ENCODE peak calls at places on chromosomes 5 and 9, in four cellular contexts. One of them, this sample, is unnamed.
A peak's percentile ranks its signal among the peaks of the same experiment; 100 is the strongest.

GRCh38 chr9:38422555-38423245 is 1.6 kb downstream of the IGFBPL1 start:
- DNase-seq in lower lobe of right lung: no peak
- DNase-seq in foreskin keratinocyte: no peak
- DNase-seq in stomach: no peak
- DNase-seq in this sample: no peak

GRCh38 chr9:110807956-110808598 is 139.5 kb downstream of the MUSK start:
- DNase-seq in lower lobe of right lung: no peak
- DNase-seq in foreskin keratinocyte: no peak
- DNase-seq in stomach: no peak
- DNase-seq in this sample: no peak

GRCh38 chr9:125428060-125428481 is 166.4 kb downstream of the GAPVD1 start:
- DNase-seq in lower lobe of right lung: no peak
- DNase-seq in foreskin keratinocyte: no peak
- DNase-seq in stomach: peak; percentile 36
- DNase-seq in this sample: no peak

GRCh38 chr9:16062542-16063240 is 509.8 kb downstream of the CCDC171 start:
- DNase-seq in lower lobe of right lung: no peak
- DNase-seq in foreskin keratinocyte: peak; percentile 99
- DNase-seq in stomach: no peak
- DNase-seq in this sample: peak; percentile 96

GRCh38 chr9:127418037-127418471 is 6.1 kb upstream of the ZNF79 start:
- DNase-seq in lower lobe of right lung: no peak
- DNase-seq in foreskin keratinocyte: no peak
- DNase-seq in stomach: no peak
- DNase-seq in this sample: no peak

GRCh38 chr5:64958757-64959391 is 190.1 kb downstream of the CWC27 start:
- DNase-seq in lower lobe of right lung: no peak
- DNase-seq in foreskin keratinocyte: no peak
- DNase-seq in stomach: no peak
- DNase-seq in this sample: peak; percentile 14

GRCh38 chr5:170233358-170233892 is 640 bp downstream of the C5orf58 start:
- DNase-seq in lower lobe of right lung: no peak
- DNase-seq in foreskin keratinocyte: no peak
- DNase-seq in stomach: no peak
- DNase-seq in this sample: no peak

GRCh38 chr5:73938280-73938937 is 312.4 kb downstream of the ARHGEF28 start:
- DNase-seq in lower lobe of right lung: no peak
- DNase-seq in foreskin keratinocyte: peak; percentile 91
- DNase-seq in stomach: no peak
- DNase-seq in this sample: peak; percentile 95

GRCh38 chr9:33992622-33993021 is 56.1 kb downstream of the UBAP2 start:
- DNase-seq in lower lobe of right lung: no peak
- DNase-seq in foreskin keratinocyte: no peak
- DNase-seq in stomach: no peak
- DNase-seq in this sample: no peak

GRCh38 chr5:87909382-87909781 is 359.3 kb downstream of the TMEM161B start:
- DNase-seq in lower lobe of right lung: no peak
- DNase-seq in foreskin keratinocyte: no peak
- DNase-seq in stomach: no peak
- DNase-seq in this sample: no peak

GRCh38 chr5:84162695-84163094 is 222.0 kb downstream of the EDIL3 start:
- DNase-seq in lower lobe of right lung: no peak
- DNase-seq in foreskin keratinocyte: no peak
- DNase-seq in stomach: no peak
- DNase-seq in this sample: no peak

GRCh38 chr5:174185506-174185905 is 140.0 kb downstream of the NSG2 start:
- DNase-seq in lower lobe of right lung: no peak
- DNase-seq in foreskin keratinocyte: no peak
- DNase-seq in stomach: no peak
- DNase-seq in this sample: no peak

GRCh38 chr5:32231929-32232328 is 57.8 kb upstream of the GOLPH3 start:
- DNase-seq in lower lobe of right lung: no peak
- DNase-seq in foreskin keratinocyte: no peak
- DNase-seq in stomach: no peak
- DNase-seq in this sample: no peak

GRCh38 chr5:154830219-154830595 is 20.2 kb downstream of the FAXDC2 start:
- DNase-seq in lower lobe of right lung: no peak
- DNase-seq in foreskin keratinocyte: no peak
- DNase-seq in stomach: no peak
- DNase-seq in this sample: no peak

GRCh38 chr5:6525910-6526309 is 77.3 kb downstream of the UBE2QL1 start:
- DNase-seq in lower lobe of right lung: no peak
- DNase-seq in foreskin keratinocyte: no peak
- DNase-seq in stomach: peak; percentile 54
- DNase-seq in this sample: no peak

GRCh38 chr9:91071185-91071990 is 269.8 kb downstream of the SYK start:
- DNase-seq in lower lobe of right lung: no peak
- DNase-seq in foreskin keratinocyte: peak; percentile 34
- DNase-seq in stomach: no peak
- DNase-seq in this sample: peak; percentile 60

GRCh38 chr5:147406636-147407035 is 103.2 kb downstream of the DPYSL3 start:
- DNase-seq in lower lobe of right lung: no peak
- DNase-seq in foreskin keratinocyte: no peak
- DNase-seq in stomach: no peak
- DNase-seq in this sample: no peak

GRCh38 chr5:57613726-57614125 is 131.1 kb upstream of the ACTBL2 start:
- DNase-seq in lower lobe of right lung: no peak
- DNase-seq in foreskin keratinocyte: no peak
- DNase-seq in stomach: no peak
- DNase-seq in this sample: no peak

GRCh38 chr9:135130266-135130976 is 43.0 kb downstream of the OLFM1 start:
- DNase-seq in lower lobe of right lung: no peak
- DNase-seq in foreskin keratinocyte: no peak
- DNase-seq in stomach: peak; percentile 59
- DNase-seq in this sample: peak; percentile 24

GRCh38 chr9:129362287-129363098 is 184.4 kb upstream of the IER5L start:
- DNase-seq in lower lobe of right lung: peak; percentile 43
- DNase-seq in foreskin keratinocyte: no peak
- DNase-seq in stomach: no peak
- DNase-seq in this sample: no peak

GRCh38 chr9:6757988-6758417 is 230 bp downstream of the KDM4C start:
- DNase-seq in lower lobe of right lung: no peak
- DNase-seq in foreskin keratinocyte: no peak
- DNase-seq in stomach: no peak
- DNase-seq in this sample: no peak

GRCh38 chr9:10055886-10056395 is 556.9 kb downstream of the PTPRD start:
- DNase-seq in lower lobe of right lung: no peak
- DNase-seq in foreskin keratinocyte: no peak
- DNase-seq in stomach: no peak
- DNase-seq in this sample: no peak

GRCh38 chr5:114702731-114703130 is 340.9 kb downstream of the KCNN2 start:
- DNase-seq in lower lobe of right lung: no peak
- DNase-seq in foreskin keratinocyte: no peak
- DNase-seq in stomach: no peak
- DNase-seq in this sample: no peak

GRCh38 chr5:170584446-170584845 is 80.6 kb downstream of the KCNIP1 start:
- DNase-seq in lower lobe of right lung: no peak
- DNase-seq in foreskin keratinocyte: no peak
- DNase-seq in stomach: no peak
- DNase-seq in this sample: no peak

GRCh38 chr5:5231576-5231975 is 91.4 kb downstream of the ADAMTS16 start:
- DNase-seq in lower lobe of right lung: no peak
- DNase-seq in foreskin keratinocyte: no peak
- DNase-seq in stomach: no peak
- DNase-seq in this sample: no peak

GRCh38 chr5:123344819-123345426 is 78.3 kb downstream of the CEP120 start:
- DNase-seq in lower lobe of right lung: no peak
- DNase-seq in foreskin keratinocyte: peak; percentile 2
- DNase-seq in stomach: no peak
- DNase-seq in this sample: peak; percentile 15

GRCh38 chr5:176446884-176447537 is 1.2 kb upstream of the FAF2 start:
- DNase-seq in lower lobe of right lung: no peak
- DNase-seq in foreskin keratinocyte: no peak
- DNase-seq in stomach: no peak
- DNase-seq in this sample: no peak

GRCh38 chr9:73437758-73438157 is 286.1 kb downstream of the ANXA1 start:
- DNase-seq in lower lobe of right lung: no peak
- DNase-seq in foreskin keratinocyte: no peak
- DNase-seq in stomach: no peak
- DNase-seq in this sample: no peak

GRCh38 chr5:113112435-113112834 is 135.8 kb downstream of the DCP2 start:
- DNase-seq in lower lobe of right lung: no peak
- DNase-seq in foreskin keratinocyte: peak; percentile 55
- DNase-seq in stomach: no peak
- DNase-seq in this sample: peak; percentile 49

GRCh38 chr5:15170173-15170572 is 298.6 kb upstream of the ANKH start:
- DNase-seq in lower lobe of right lung: no peak
- DNase-seq in foreskin keratinocyte: no peak
- DNase-seq in stomach: no peak
- DNase-seq in this sample: no peak

GRCh38 chr5:11524188-11524587 is 380.1 kb downstream of the CTNND2 start:
- DNase-seq in lower lobe of right lung: no peak
- DNase-seq in foreskin keratinocyte: no peak
- DNase-seq in stomach: no peak
- DNase-seq in this sample: no peak

GRCh38 chr9:135006911-135007570 is 80.4 kb upstream of the OLFM1 start:
- DNase-seq in lower lobe of right lung: no peak
- DNase-seq in foreskin keratinocyte: no peak
- DNase-seq in stomach: no peak
- DNase-seq in this sample: no peak

GRCh38 chr9:135334953-135335460 is 144.6 kb upstream of the PPP1R26 start:
- DNase-seq in lower lobe of right lung: peak; percentile 28
- DNase-seq in foreskin keratinocyte: no peak
- DNase-seq in stomach: no peak
- DNase-seq in this sample: no peak

GRCh38 chr5:96012399-96012798 is 50.7 kb upstream of the ELL2 start:
- DNase-seq in lower lobe of right lung: no peak
- DNase-seq in foreskin keratinocyte: no peak
- DNase-seq in stomach: no peak
- DNase-seq in this sample: no peak

GRCh38 chr5:166165600-166165999 is 2125.8 kb upstream of the WWC1 start:
- DNase-seq in lower lobe of right lung: no peak
- DNase-seq in foreskin keratinocyte: no peak
- DNase-seq in stomach: no peak
- DNase-seq in this sample: peak; percentile 36

GRCh38 chr9:89178162-89179120 is at the start of gene SHC3:
- DNase-seq in lower lobe of right lung: no peak
- DNase-seq in foreskin keratinocyte: no peak
- DNase-seq in stomach: no peak
- DNase-seq in this sample: no peak

GRCh38 chr5:67306997-67307580 is 110.5 kb upstream of the CD180 start:
- DNase-seq in lower lobe of right lung: no peak
- DNase-seq in foreskin keratinocyte: no peak
- DNase-seq in stomach: no peak
- DNase-seq in this sample: no peak

GRCh38 chr5:180333661-180334060 is 19.5 kb downstream of the GFPT2 start:
- DNase-seq in lower lobe of right lung: peak; percentile 8
- DNase-seq in foreskin keratinocyte: no peak
- DNase-seq in stomach: no peak
- DNase-seq in this sample: peak; percentile 86

GRCh38 chr5:180334176-180334575 is 19.0 kb downstream of the GFPT2 start:
- DNase-seq in lower lobe of right lung: peak; percentile 19
- DNase-seq in foreskin keratinocyte: no peak
- DNase-seq in stomach: no peak
- DNase-seq in this sample: no peak

GRCh38 chr5:180335614-180336233 is 17.4 kb downstream of the GFPT2 start:
- DNase-seq in lower lobe of right lung: peak; percentile 32
- DNase-seq in foreskin keratinocyte: no peak
- DNase-seq in stomach: no peak
- DNase-seq in this sample: no peak

GRCh38 chr5:180336234-180337020 is 16.7 kb downstream of the GFPT2 start:
- DNase-seq in lower lobe of right lung: peak; percentile 14
- DNase-seq in foreskin keratinocyte: no peak
- DNase-seq in stomach: no peak
- DNase-seq in this sample: no peak

DNA sequence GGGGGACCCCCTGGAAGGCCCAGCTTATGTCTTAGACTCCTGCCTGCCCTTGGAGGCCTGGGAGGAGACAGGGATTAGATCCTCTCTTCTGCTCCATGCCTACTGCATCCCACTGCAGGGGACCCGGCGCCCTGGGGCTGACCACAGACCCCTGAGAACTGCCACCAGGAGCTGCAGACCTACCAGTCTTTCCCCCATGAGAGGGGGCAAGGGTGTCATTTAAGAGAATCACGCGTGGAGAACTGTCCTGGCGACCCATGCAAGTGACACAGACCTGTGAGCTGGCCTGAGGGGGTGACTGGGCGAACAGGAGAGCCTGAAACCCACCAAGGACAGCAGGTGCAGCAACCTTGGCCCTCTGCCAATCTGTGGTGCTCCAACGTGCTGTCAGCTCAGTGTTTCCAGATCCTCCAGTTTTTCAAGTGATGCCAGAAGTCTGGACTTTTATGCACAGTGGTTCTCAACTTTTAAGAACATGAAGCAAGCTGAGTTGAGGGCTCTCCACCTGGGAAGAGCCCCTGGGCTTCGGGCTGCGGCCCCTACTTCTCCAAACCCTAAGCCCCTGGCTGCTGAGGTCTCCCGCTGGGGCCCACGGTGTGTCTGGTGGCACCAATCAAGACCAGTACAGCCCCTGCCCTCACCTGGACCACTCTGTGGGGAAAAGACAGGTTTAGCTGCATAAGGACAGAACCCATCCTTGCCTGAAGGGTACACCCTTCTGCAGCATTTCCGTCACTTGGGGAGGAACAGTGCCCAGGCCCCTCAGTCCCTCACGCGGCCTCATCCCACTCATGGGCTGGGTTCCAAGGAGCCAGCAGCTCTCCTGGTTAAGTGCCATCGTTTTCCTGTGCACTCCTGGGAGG is 18.2 kb downstream of the GFPT2 start:
- DNase-seq in lower lobe of right lung: peak; percentile 31
- DNase-seq in foreskin keratinocyte: no peak
- DNase-seq in stomach: no peak
- DNase-seq in this sample: no peak
- H3K27ac ChIP-seq in lower lobe of right lung: no peak overlapping the region
- H3K27ac ChIP-seq in foreskin keratinocyte: no peak overlapping the region
- H3K27ac ChIP-seq in stomach: no peak overlapping the region
- H3K27ac ChIP-seq in this sample: no peak overlapping the region

DNA sequence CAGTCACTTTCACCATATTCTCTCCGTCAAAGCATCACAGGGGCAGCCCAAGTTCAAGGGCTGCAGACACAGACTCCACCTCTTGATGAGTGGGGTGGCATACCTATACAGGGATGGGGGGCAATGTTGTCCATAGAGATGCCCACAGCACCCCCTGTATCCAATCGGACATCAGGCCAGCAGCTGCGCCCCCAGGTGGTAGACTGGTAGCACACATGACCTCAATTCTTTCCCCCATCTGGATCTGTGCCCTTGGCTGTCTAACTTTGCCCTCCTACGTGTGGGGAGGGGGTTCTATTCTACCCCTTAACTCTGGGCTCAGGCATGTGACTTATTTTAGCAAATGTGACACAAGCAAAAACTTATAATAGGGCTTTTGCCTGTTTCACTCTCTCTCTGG is 84.0 kb upstream of the SLC25A48 start:
- DNase-seq in lower lobe of right lung: no peak
- DNase-seq in foreskin keratinocyte: no peak
- DNase-seq in stomach: no peak
- DNase-seq in this sample: no peak
- TF ChIP-seq CTCF in lower lobe of right lung: no peak
- TF ChIP-seq CTCF in foreskin keratinocyte: peak; percentile 35
- TF ChIP-seq CTCF in stomach: no peak
- TF ChIP-seq CTCF in this sample: no peak

GRCh38 chr5:40221255-40221654 is 458.5 kb upstream of the PTGER4 start:
- DNase-seq in lower lobe of right lung: no peak
- DNase-seq in foreskin keratinocyte: no peak
- DNase-seq in stomach: no peak
- DNase-seq in this sample: no peak
- H3K27ac ChIP-seq in lower lobe of right lung: no peak overlapping the region
- H3K27ac ChIP-seq in foreskin keratinocyte: no peak overlapping the region
- H3K27ac ChIP-seq in stomach: no peak overlapping the region
- H3K27ac ChIP-seq in this sample: no peak overlapping the region

GRCh38 chr5:107875834-107876233 is 205.1 kb upstream of the EFNA5 start:
- DNase-seq in lower lobe of right lung: no peak
- DNase-seq in foreskin keratinocyte: no peak
- DNase-seq in stomach: no peak
- DNase-seq in this sample: peak; percentile 20
- TF ChIP-seq CTCF in lower lobe of right lung: no peak
- TF ChIP-seq CTCF in foreskin keratinocyte: no peak
- TF ChIP-seq CTCF in stomach: no peak
- TF ChIP-seq CTCF in this sample: no peak